ENCODE peak calls at places on chromosomes 5 and 9, in four cellular contexts. One of them, this sample, is unnamed.

GRCh38 chr5:9661316-9662015 is 31.3 kb upstream of the TAS2R1 start:
- DNase-seq in adrenal gland: no peak
- DNase-seq in PC-3: no peak
- DNase-seq in A549: no peak
- DNase-seq in this sample: no peak

GRCh38 chr9:128361296-128361980 is 9.7 kb upstream of the URM1 start:
- DNase-seq in adrenal gland: no peak
- DNase-seq in PC-3: no peak
- DNase-seq in A549: no peak
- DNase-seq in this sample: no peak

GRCh38 chr5:131204964-131205363 is 34.2 kb downstream of the LYRM7 start:
- DNase-seq in adrenal gland: no peak
- DNase-seq in PC-3: no peak
- DNase-seq in A549: no peak
- DNase-seq in this sample: no peak

GRCh38 chr5:56561-57290 is 35.2 kb upstream of the PLEKHG4B start:
- DNase-seq in adrenal gland: peak
- DNase-seq in PC-3: peak
- DNase-seq in A549: no peak
- DNase-seq in this sample: no peak

GRCh38 chr9:69346596-69347390 is 21.8 kb downstream of the ENTREP1 start:
- DNase-seq in adrenal gland: no peak
- DNase-seq in PC-3: peak
- DNase-seq in A549: no peak
- DNase-seq in this sample: no peak

GRCh38 chr9:115442054-115442453 is 324.1 kb upstream of the TNC start:
- DNase-seq in adrenal gland: no peak
- DNase-seq in PC-3: no peak
- DNase-seq in A549: no peak
- DNase-seq in this sample: no peak

GRCh38 chr5:14707811-14708210 is 43.3 kb downstream of the OTULIN start:
- DNase-seq in adrenal gland: no peak
- DNase-seq in PC-3: no peak
- DNase-seq in A549: no peak
- DNase-seq in this sample: no peak

GRCh38 chr5:116554764-116555163 is 19.9 kb downstream of the SEMA6A start:
- DNase-seq in adrenal gland: no peak
- DNase-seq in PC-3: no peak
- DNase-seq in A549: no peak
- DNase-seq in this sample: no peak

GRCh38 chr5:150286820-150287219 is 2.8 kb downstream of the CAMK2A start:
- DNase-seq in adrenal gland: peak
- DNase-seq in PC-3: peak
- DNase-seq in A549: peak
- DNase-seq in this sample: no peak

GRCh38 chr9:738209-738915 is 103.1 kb upstream of the DMRT1 start:
- DNase-seq in adrenal gland: no peak
- DNase-seq in PC-3: peak
- DNase-seq in A549: peak
- DNase-seq in this sample: no peak

GRCh38 chr5:179263391-179264052 is 81.7 kb downstream of the ADAMTS2 start:
- DNase-seq in adrenal gland: no peak
- DNase-seq in PC-3: no peak
- DNase-seq in A549: no peak
- DNase-seq in this sample: no peak

GRCh38 chr9:36803951-36804350 is 230.1 kb downstream of the PAX5 start:
- DNase-seq in adrenal gland: no peak
- DNase-seq in PC-3: no peak
- DNase-seq in A549: no peak
- DNase-seq in this sample: no peak

GRCh38 chr5:138439537-138440225 is 824 bp downstream of the REEP2 start:
- DNase-seq in adrenal gland: peak
- DNase-seq in PC-3: no peak
- DNase-seq in A549: no peak
- DNase-seq in this sample: no peak

GRCh38 chr5:65672787-65673186 is 48.0 kb downstream of the SHLD3 start:
- DNase-seq in adrenal gland: no peak
- DNase-seq in PC-3: peak
- DNase-seq in A549: no peak
- DNase-seq in this sample: no peak

GRCh38 chr9:129382281-129383004 is 204.4 kb upstream of the IER5L start:
- DNase-seq in adrenal gland: peak
- DNase-seq in PC-3: no peak
- DNase-seq in A549: no peak
- DNase-seq in this sample: no peak

GRCh38 chr5:438481-438981 is 4.4 kb upstream of the EXOC3 start:
- DNase-seq in adrenal gland: no peak
- DNase-seq in PC-3: no peak
- DNase-seq in A549: no peak
- DNase-seq in this sample: no peak

GRCh38 chr9:130565792-130566191 is 13.6 kb upstream of the FUBP3 start:
- DNase-seq in adrenal gland: no peak
- DNase-seq in PC-3: no peak
- DNase-seq in A549: no peak
- DNase-seq in this sample: no peak

GRCh38 chr9:130561056-130561455 is 18.3 kb upstream of the FUBP3 start:
- DNase-seq in adrenal gland: no peak
- DNase-seq in PC-3: no peak
- DNase-seq in A549: no peak
- DNase-seq in this sample: no peak

GRCh38 chr9:130563797-130564196 is 15.6 kb upstream of the FUBP3 start:
- DNase-seq in adrenal gland: no peak
- DNase-seq in PC-3: no peak
- DNase-seq in A549: no peak
- DNase-seq in this sample: no peak
- H3K4me3 ChIP-seq in adrenal gland: no peak
- H3K4me3 ChIP-seq in PC-3: no peak
- H3K4me3 ChIP-seq in A549: no peak
- H3K4me3 ChIP-seq in this sample: no peak

GRCh38 chr5:134116789-134117761 is 2.6 kb downstream of the TCF7 start:
- DNase-seq in adrenal gland: no peak
- DNase-seq in PC-3: no peak
- DNase-seq in A549: no peak
- DNase-seq in this sample: no peak
- H3K4me3 ChIP-seq in adrenal gland: no peak
- H3K4me3 ChIP-seq in PC-3: no peak
- H3K4me3 ChIP-seq in A549: no peak
- H3K4me3 ChIP-seq in this sample: peak

GRCh38 chr5:161400583-161400982 is 145.9 kb downstream of the GABRB2 start:
- DNase-seq in adrenal gland: no peak
- DNase-seq in PC-3: no peak
- DNase-seq in A549: no peak
- DNase-seq in this sample: no peak
- H3K4me3 ChIP-seq in adrenal gland: no peak
- H3K4me3 ChIP-seq in PC-3: no peak
- H3K4me3 ChIP-seq in A549: no peak
- H3K4me3 ChIP-seq in this sample: no peak

GRCh38 chr9:77649109-77649812 is 1.1 kb upstream of the GNA14 start:
- DNase-seq in adrenal gland: no peak
- DNase-seq in PC-3: peak
- DNase-seq in A549: peak
- DNase-seq in this sample: no peak

GRCh38 chr9:77647659-77648457 is at the start of gene GNA14:
- DNase-seq in adrenal gland: no peak
- DNase-seq in PC-3: no peak
- DNase-seq in A549: no peak
- DNase-seq in this sample: no peak

GRCh38 chr9:77647267-77647658 is 859 bp downstream of the GNA14 start:
- DNase-seq in adrenal gland: no peak
- DNase-seq in PC-3: no peak
- DNase-seq in A549: no peak
- DNase-seq in this sample: no peak

GRCh38 chr9:77648458-77649108 is 461 bp upstream of the GNA14 start:
- DNase-seq in adrenal gland: peak
- DNase-seq in PC-3: peak
- DNase-seq in A549: no peak
- DNase-seq in this sample: no peak

DNA sequence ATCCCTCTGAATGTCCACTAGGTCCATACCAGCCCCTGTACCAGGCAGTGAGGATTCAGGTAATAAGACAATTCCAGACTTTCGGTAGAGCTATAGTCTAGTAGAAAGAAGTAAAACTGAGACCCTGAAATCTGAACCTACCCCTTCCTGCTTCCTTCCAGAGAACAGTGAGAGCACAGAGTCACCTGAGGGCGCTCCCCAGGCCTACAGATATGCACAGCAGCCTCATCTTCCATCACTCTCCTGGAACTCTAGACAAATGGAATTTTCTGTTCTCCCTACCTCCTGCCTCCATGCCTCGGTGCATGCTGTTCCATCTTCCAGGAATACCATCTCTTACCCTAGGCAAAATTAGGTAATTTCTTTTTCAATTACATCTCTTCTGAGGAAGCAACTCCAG is 3.1 kb upstream of the GNA14 start:
- DNase-seq in adrenal gland: no peak
- DNase-seq in PC-3: no peak
- DNase-seq in A549: no peak
- DNase-seq in this sample: no peak
- H3K4me3 ChIP-seq in adrenal gland: no peak
- H3K4me3 ChIP-seq in PC-3: no peak
- H3K4me3 ChIP-seq in A549: no peak
- H3K4me3 ChIP-seq in this sample: no peak

GRCh38 chr9:134488251-134488900 is 153.2 kb upstream of the COL5A1 start:
- DNase-seq in adrenal gland: peak
- DNase-seq in PC-3: no peak
- DNase-seq in A549: no peak
- DNase-seq in this sample: no peak

GRCh38 chr9:134487066-134487710 is 154.4 kb upstream of the COL5A1 start:
- DNase-seq in adrenal gland: no peak
- DNase-seq in PC-3: no peak
- DNase-seq in A549: no peak
- DNase-seq in this sample: no peak

GRCh38 chr9:134485653-134486052 is 155.9 kb upstream of the COL5A1 start:
- DNase-seq in adrenal gland: no peak
- DNase-seq in PC-3: no peak
- DNase-seq in A549: no peak
- DNase-seq in this sample: no peak

GRCh38 chr9:134484479-134484878 is 157.1 kb upstream of the COL5A1 start:
- DNase-seq in adrenal gland: no peak
- DNase-seq in PC-3: no peak
- DNase-seq in A549: no peak
- DNase-seq in this sample: no peak

DNA sequence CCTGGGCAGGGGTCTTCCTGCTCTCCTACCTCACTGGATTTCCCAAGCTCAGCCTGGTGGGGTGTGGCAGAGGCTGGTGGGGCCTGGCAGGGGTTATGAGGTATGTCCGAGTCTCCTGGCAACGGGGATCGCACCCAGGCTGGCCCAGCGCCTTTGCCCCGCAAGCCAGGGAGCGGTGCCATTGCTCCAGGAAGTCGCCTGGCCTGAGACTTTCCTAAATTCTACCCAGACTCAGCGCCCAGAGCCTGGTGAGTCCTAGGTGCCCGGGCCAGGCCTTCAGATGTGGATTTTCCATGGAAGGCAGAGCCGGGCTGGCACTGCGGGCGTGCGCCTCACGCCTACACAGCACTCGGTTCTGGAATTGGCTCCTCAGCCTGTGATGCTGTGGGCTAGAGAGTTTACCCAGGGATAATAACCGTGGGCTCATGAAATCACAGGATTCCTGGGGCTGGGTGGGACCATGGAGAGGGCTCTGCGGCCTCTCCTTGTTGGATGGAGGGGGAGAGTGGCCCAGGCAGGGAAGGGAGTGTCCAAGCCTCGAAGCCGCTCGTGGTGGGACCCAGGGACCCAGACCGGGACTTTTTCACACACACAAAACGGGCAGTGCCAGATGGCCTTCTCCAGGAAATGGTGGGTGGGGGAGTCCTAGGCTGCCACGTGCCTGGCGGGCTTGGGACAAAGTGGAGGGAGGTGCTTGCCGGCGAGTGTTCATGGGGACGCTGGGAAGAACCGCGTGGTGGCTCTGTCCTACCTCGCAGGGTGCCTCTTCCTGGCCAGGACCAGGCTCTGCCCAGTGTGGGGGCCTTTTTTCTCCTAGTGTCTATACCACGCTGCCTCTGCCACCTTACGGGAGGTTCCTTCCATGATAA is 155.2 kb upstream of the COL5A1 start:
- DNase-seq in adrenal gland: no peak
- DNase-seq in PC-3: no peak
- DNase-seq in A549: no peak
- DNase-seq in this sample: no peak
- H3K4me3 ChIP-seq in adrenal gland: no peak
- H3K4me3 ChIP-seq in PC-3: no peak
- H3K4me3 ChIP-seq in A549: no peak
- H3K4me3 ChIP-seq in this sample: no peak

DNA sequence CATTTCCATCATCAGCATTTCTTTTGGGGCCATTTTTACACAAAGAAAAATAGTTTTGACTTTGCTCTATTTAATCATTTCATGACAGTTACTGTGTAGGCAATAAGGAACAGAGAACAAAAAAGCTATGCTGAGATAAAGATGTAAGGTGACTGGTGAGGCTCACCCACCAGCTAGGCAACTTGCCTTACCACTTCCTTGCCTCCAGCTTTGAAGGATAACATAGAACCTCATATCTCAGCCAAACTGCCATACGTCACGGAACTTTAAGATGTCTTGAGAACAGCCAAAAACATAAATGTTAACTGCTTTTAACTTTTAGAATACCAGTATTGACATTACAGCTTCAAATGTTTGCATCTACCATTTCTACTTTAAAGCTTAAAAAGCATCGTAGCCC is 7.5 kb upstream of the GCNT4 start:
- DNase-seq in adrenal gland: no peak
- DNase-seq in PC-3: no peak
- DNase-seq in A549: no peak
- DNase-seq in this sample: no peak
- H3K4me3 ChIP-seq in adrenal gland: no peak
- H3K4me3 ChIP-seq in PC-3: no peak
- H3K4me3 ChIP-seq in A549: no peak
- H3K4me3 ChIP-seq in this sample: no peak

GRCh38 chr9:97741947-97742346 is 44.8 kb upstream of the XPA start:
- DNase-seq in adrenal gland: no peak
- DNase-seq in PC-3: no peak
- DNase-seq in A549: no peak
- DNase-seq in this sample: no peak
- H3K4me3 ChIP-seq in adrenal gland: no peak
- H3K4me3 ChIP-seq in PC-3: no peak
- H3K4me3 ChIP-seq in A549: no peak
- H3K4me3 ChIP-seq in this sample: no peak

GRCh38 chr9:33293782-33294181 is 3.5 kb downstream of the NFX1 start:
- DNase-seq in adrenal gland: no peak
- DNase-seq in PC-3: no peak
- DNase-seq in A549: no peak
- DNase-seq in this sample: no peak

GRCh38 chr9:33295571-33295970 is 5.3 kb downstream of the NFX1 start:
- DNase-seq in adrenal gland: no peak
- DNase-seq in PC-3: no peak
- DNase-seq in A549: no peak
- DNase-seq in this sample: no peak

GRCh38 chr9:33294670-33295432 is 4.5 kb downstream of the NFX1 start:
- DNase-seq in adrenal gland: no peak
- DNase-seq in PC-3: no peak
- DNase-seq in A549: no peak
- DNase-seq in this sample: no peak

GRCh38 chr9:33300546-33300945 is 10.2 kb downstream of the NFX1 start:
- DNase-seq in adrenal gland: no peak
- DNase-seq in PC-3: no peak
- DNase-seq in A549: no peak
- DNase-seq in this sample: no peak

GRCh38 chr9:33297455-33297854 is 7.1 kb downstream of the NFX1 start:
- DNase-seq in adrenal gland: peak
- DNase-seq in PC-3: no peak
- DNase-seq in A549: no peak
- DNase-seq in this sample: no peak
- H3K4me3 ChIP-seq in adrenal gland: no peak
- H3K4me3 ChIP-seq in PC-3: no peak
- H3K4me3 ChIP-seq in A549: no peak
- H3K4me3 ChIP-seq in this sample: no peak